ENCODE peak calls at places on chromosomes 3 and 15, in seven cellular contexts. B is hepatocyte, D is IMR-90, V is OCI-LY7, I is endothelial cell of umbilical vein, Y is GM23338, O is neuronal stem cell. E is an unnamed sample.

GRCh38 chr15:64634576-64635485 is 140.6 kb downstream of the RBPMS2 start:
- DNase-seq in B (peak; percentile 50), D (no peak), V (no peak), I (peak; percentile 79), Y (peak; percentile 96), O (peak; percentile 71), E (no peak)

GRCh38 chr3:36907911-36908646 is 36.8 kb downstream of the TRANK1 start:
- DNase-seq in B (no peak), D (peak; percentile 81), V (peak; percentile 73), I (peak; percentile 90), Y (peak; percentile 18), O (no peak), E (peak; percentile 73)

GRCh38 chr3:184986490-184986889 is 166.4 kb downstream of the C3orf70 start:
- DNase-seq in B (no peak), D (no peak), V (no peak), I (no peak), Y (no peak), O (no peak), E (no peak)

GRCh38 chr15:73677146-73677607 is 7.0 kb upstream of the CD276 start:
- DNase-seq in B (peak; percentile 85), D (peak; percentile 70), V (peak; percentile 50), I (peak; percentile 70), Y (peak; percentile 89), O (peak; percentile 56), E (peak; percentile 72)

GRCh38 chr3:67685499-67685898 is 31.1 kb upstream of the SUCLG2 start:
- DNase-seq in B (no peak), D (no peak), V (peak; percentile 88), I (no peak), Y (no peak), O (no peak), E (no peak)

GRCh38 chr3:179666436-179667035 is 13.7 kb downstream of the USP13 start:
- DNase-seq in B (no peak), D (no peak), V (no peak), I (peak; percentile 27), Y (peak; percentile 46), O (no peak), E (peak; percentile 15)

GRCh38 chr3:57746156-57747125 is 9.7 kb upstream of the SLMAP start:
- DNase-seq in B (no peak), D (no peak), V (no peak), I (no peak), Y (no peak), O (no peak), E (peak; percentile 5)

GRCh38 chr3:148879256-148879655 is 14.2 kb downstream of the CPA3 start:
- DNase-seq in B (no peak), D (no peak), V (no peak), I (peak; percentile 64), Y (no peak), O (no peak), E (no peak)

GRCh38 chr15:22794621-22795167 is 8.2 kb downstream of the NIPA1 start:
- DNase-seq in B (no peak), D (no peak), V (no peak), I (no peak), Y (no peak), O (no peak), E (no peak)

GRCh38 chr15:52262364-52262763 is 33.2 kb downstream of the MYO5C start:
- DNase-seq in B (no peak), D (no peak), V (no peak), I (peak; percentile 31), Y (no peak), O (peak; percentile 18), E (no peak)

GRCh38 chr3:30606301-30607031 is at the start of gene TGFBR2:
- DNase-seq in B (peak; percentile 95), D (peak; percentile 99), V (peak; percentile 91), I (peak; percentile 100), Y (peak; percentile 87), O (peak; percentile 66), E (peak; percentile 99)

GRCh38 chr15:71114887-71115566 is at the start of gene THSD4:
- DNase-seq in B (peak; percentile 84), D (peak; percentile 72), V (peak; percentile 8), I (peak; percentile 60), Y (peak; percentile 91), O (peak; percentile 77), E (peak; percentile 91)

GRCh38 chr15:57305009-57305408 is 71.3 kb upstream of the CGNL1 start:
- DNase-seq in B (no peak), D (no peak), V (no peak), I (no peak), Y (no peak), O (no peak), E (no peak)

GRCh38 chr3:113148307-113148703 is 63.1 kb upstream of the BOC start:
- DNase-seq in B (peak; percentile 73), D (no peak), V (no peak), I (no peak), Y (no peak), O (no peak), E (no peak)

GRCh38 chr3:133825969-133826727 is 20.5 kb downstream of the SRPRB start:
- DNase-seq in B (no peak), D (no peak), V (no peak), I (no peak), Y (no peak), O (no peak), E (no peak)

GRCh38 chr3:43346990-43347749 is 60.8 kb downstream of the SNRK start:
- DNase-seq in B (no peak), D (peak; percentile 21), V (no peak), I (no peak), Y (no peak), O (no peak), E (no peak)

GRCh38 chr15:71538181-71538580 is 272.2 kb upstream of the NR2E3 start:
- DNase-seq in B (no peak), D (peak; percentile 28), V (no peak), I (no peak), Y (no peak), O (no peak), E (no peak)

GRCh38 chr3:166282931-166283330 is 445.7 kb upstream of the BCHE start:
- DNase-seq in B (no peak), D (no peak), V (no peak), I (no peak), Y (no peak), O (no peak), E (no peak)

GRCh38 chr3:166284994-166285393 is 447.8 kb upstream of the BCHE start:
- DNase-seq in B (peak; percentile 46), D (peak; percentile 61), V (no peak), I (peak; percentile 13), Y (no peak), O (no peak), E (no peak)

GRCh38 chr3:166283856-166284255 is 446.6 kb upstream of the BCHE start:
- DNase-seq in B (no peak), D (peak; percentile 90), V (no peak), I (peak; percentile 85), Y (no peak), O (no peak), E (peak; percentile 38)
- H2AFZ ChIP-seq in B (no peak overlapping the region), D (no peak overlapping the region), V (no peak overlapping the region), I (no peak overlapping the region), Y (no peak overlapping the region), O (peak overlapping the region; percentile 74), E (no peak overlapping the region)

DNA sequence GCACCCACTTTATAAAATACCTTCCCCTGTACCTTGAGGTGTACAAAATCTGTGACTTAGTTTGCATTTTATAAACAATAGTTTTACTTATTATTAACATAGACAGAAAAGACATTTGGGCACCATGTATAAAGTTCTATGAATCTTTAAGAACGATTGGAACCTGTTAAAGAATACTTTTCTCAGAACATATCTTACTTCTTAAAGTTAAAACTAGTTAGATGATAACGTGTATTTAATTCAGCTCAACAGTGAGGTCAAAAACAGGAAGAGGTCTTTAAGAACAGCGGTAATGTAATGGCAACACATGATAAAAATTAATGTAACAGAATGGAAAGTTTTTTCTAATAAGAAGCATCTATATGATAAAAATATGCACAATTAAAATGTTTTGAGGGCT is 25.0 kb downstream of the CPOX start:
- DNase-seq in B (no peak), D (no peak), V (no peak), I (no peak), Y (no peak), O (no peak), E (no peak)
- H2AFZ ChIP-seq in B (no peak overlapping the region), D (no peak overlapping the region), V (peak overlapping the region; percentile 80), I (no peak overlapping the region), Y (no peak overlapping the region), O (no peak overlapping the region), E (no peak overlapping the region)

GRCh38 chr3:159418571-159419526 is 569.8 kb upstream of the IL12A start:
- DNase-seq in B (peak; percentile 13), D (peak; percentile 34), V (no peak), I (peak; percentile 76), Y (no peak), O (no peak), E (peak; percentile 60)
- H2AFZ ChIP-seq in B (no peak overlapping the region), D (no peak overlapping the region), V (no peak overlapping the region), I (no peak overlapping the region), Y (no peak overlapping the region), O (peak overlapping the region; percentile 11), E (peak overlapping the region; percentile 69)

GRCh38 chr3:126983276-126983652 is 349 bp downstream of the PLXNA1 start:
- DNase-seq in B (peak; percentile 59), D (no peak), V (no peak), I (no peak), Y (no peak), O (no peak), E (peak; percentile 56)
- H2AFZ ChIP-seq in B (peak overlapping the region; percentile 78), D (peak overlapping the region; percentile 79), V (no peak overlapping the region), I (peak overlapping the region; percentile 30), Y (no peak overlapping the region), O (peak overlapping the region; percentile 80), E (no peak overlapping the region)

GRCh38 chr3:5767304-5767703 is 579.8 kb downstream of the EDEM1 start:
- DNase-seq in B (no peak), D (no peak), V (no peak), I (no peak), Y (no peak), O (no peak), E (no peak)

GRCh38 chr3:5774337-5774736 is 586.8 kb downstream of the EDEM1 start:
- DNase-seq in B (no peak), D (no peak), V (no peak), I (no peak), Y (no peak), O (no peak), E (no peak)

GRCh38 chr3:5766848-5767247 is 579.3 kb downstream of the EDEM1 start:
- DNase-seq in B (no peak), D (no peak), V (no peak), I (no peak), Y (no peak), O (no peak), E (no peak)

GRCh38 chr3:5768546-5768945 is 581.0 kb downstream of the EDEM1 start:
- DNase-seq in B (no peak), D (no peak), V (no peak), I (no peak), Y (no peak), O (no peak), E (no peak)

GRCh38 chr3:5769825-5770224 is 582.3 kb downstream of the EDEM1 start:
- DNase-seq in B (no peak), D (no peak), V (no peak), I (no peak), Y (no peak), O (no peak), E (no peak)
- H2AFZ ChIP-seq in B (no peak overlapping the region), D (no peak overlapping the region), V (no peak overlapping the region), I (no peak overlapping the region), Y (no peak overlapping the region), O (no peak overlapping the region), E (no peak overlapping the region)

DNA sequence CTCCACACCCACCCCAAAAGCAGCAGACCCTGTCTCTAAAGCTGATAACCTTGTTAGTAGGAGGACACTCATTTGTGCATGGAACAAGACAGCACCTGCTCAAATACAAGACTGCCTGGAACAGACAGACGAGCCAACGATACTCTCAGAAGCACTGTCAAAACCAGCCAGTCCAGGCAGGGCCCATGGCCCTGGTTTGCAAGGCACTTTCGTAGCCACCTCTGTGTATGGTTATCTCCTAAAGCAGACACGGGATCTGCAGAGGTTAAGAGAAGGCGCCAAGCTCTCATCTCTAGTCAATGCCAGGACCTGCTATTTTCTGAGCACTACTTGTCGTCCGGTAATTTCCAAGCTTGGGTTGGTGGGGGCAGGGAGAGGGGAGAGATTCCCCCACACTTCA is 10.5 kb downstream of the NTRK3 start:
- DNase-seq in B (no peak), D (no peak), V (no peak), I (no peak), Y (no peak), O (no peak), E (no peak)
- H2AFZ ChIP-seq in B (no peak overlapping the region), D (no peak overlapping the region), V (peak overlapping the region; percentile 76), I (no peak overlapping the region), Y (peak overlapping the region; percentile 98), O (no peak overlapping the region), E (no peak overlapping the region)